ENCODE peak calls at places on chromosomes 12 and 14, in four cellular contexts. One of them, this sample, is unnamed. For H3K9me3, the result is how much of the 10 kb centered on the place peaks cover.

GRCh38 chr14:70692210-70692609 is 50.5 kb downstream of the TTC9 start:
- DNase-seq in transverse colon: peak
- DNase-seq in SK-N-SH: no peak
- DNase-seq in K562: no peak
- DNase-seq in this sample: no peak

GRCh38 chr12:85823436-85824179 is 12.6 kb downstream of the RASSF9 start:
- DNase-seq in transverse colon: no peak
- DNase-seq in SK-N-SH: no peak
- DNase-seq in K562: no peak
- DNase-seq in this sample: no peak

GRCh38 chr12:78759387-78759786 is 105.2 kb upstream of the SYT1 start:
- DNase-seq in transverse colon: no peak
- DNase-seq in SK-N-SH: no peak
- DNase-seq in K562: no peak
- DNase-seq in this sample: no peak

GRCh38 chr12:93500667-93501066 is 33.4 kb downstream of the MRPL42 start:
- DNase-seq in transverse colon: no peak
- DNase-seq in SK-N-SH: no peak
- DNase-seq in K562: no peak
- DNase-seq in this sample: no peak

GRCh38 chr14:79483989-79484388 is 727.3 kb downstream of the DIO2 start:
- DNase-seq in transverse colon: no peak
- DNase-seq in SK-N-SH: no peak
- DNase-seq in K562: no peak
- DNase-seq in this sample: no peak

GRCh38 chr14:49893309-49894213 is 679 bp downstream of the ARF6 start:
- DNase-seq in transverse colon: peak
- DNase-seq in SK-N-SH: peak
- DNase-seq in K562: peak
- DNase-seq in this sample: peak

GRCh38 chr12:104360988-104361707 is 57.6 kb downstream of the EID3 start:
- DNase-seq in transverse colon: no peak
- DNase-seq in SK-N-SH: no peak
- DNase-seq in K562: peak
- DNase-seq in this sample: no peak

GRCh38 chr14:90398315-90398811 is 1.5 kb downstream of the CALM1 start:
- DNase-seq in transverse colon: peak
- DNase-seq in SK-N-SH: peak
- DNase-seq in K562: no peak
- DNase-seq in this sample: peak

GRCh38 chr12:56636118-56636674 is 6.1 kb upstream of the BAZ2A start:
- DNase-seq in transverse colon: peak
- DNase-seq in SK-N-SH: peak
- DNase-seq in K562: peak
- DNase-seq in this sample: peak

GRCh38 chr12:81229718-81230117 is 151.8 kb downstream of the ACSS3 start:
- DNase-seq in transverse colon: no peak
- DNase-seq in SK-N-SH: no peak
- DNase-seq in K562: no peak
- DNase-seq in this sample: no peak

DNA sequence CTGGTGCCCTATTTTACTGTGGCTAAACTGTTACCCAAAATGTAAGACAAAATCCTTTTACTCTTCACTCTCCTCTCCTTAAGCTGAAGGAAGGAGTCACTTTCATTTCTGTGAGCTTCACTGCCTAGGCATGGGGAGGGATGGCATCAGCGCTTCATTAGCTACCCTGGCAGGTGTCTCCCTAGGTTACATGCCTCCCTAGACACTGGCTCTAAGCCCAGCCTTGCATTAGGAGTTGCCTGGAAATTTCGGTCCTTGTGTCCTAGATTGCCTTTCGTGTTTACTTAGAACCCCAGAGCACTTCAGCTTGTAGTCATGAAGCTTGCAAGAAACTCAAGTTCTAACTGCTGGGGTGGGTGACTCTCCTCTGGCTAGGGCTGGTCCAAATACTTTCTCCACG is 520.5 kb upstream of the STXBP6 start:
- DNase-seq in transverse colon: no peak
- DNase-seq in SK-N-SH: no peak
- DNase-seq in K562: no peak
- DNase-seq in this sample: no peak
- H3K9me3 ChIP-seq in transverse colon: under half
- H3K9me3 ChIP-seq in SK-N-SH: under half
- H3K9me3 ChIP-seq in K562: under half
- H3K9me3 ChIP-seq in this sample: under half

DNA sequence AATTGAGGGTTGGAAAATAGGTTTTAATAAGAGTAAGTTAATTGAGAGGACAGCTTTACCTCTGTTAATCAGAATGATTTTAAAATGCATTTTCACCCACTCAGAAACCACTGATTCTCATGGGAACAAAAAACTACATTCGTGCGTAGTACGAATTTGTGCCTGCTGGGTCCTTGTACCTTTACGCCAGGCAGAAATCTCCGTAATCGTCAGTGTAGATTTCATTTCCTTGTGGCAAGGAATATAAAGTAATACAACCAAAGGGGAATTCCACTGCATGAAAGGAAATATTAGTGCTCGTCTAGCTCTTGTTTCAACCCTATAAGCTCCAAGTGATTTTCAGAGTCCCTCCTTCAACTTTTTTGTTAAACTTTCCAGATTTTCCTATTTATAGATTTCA is 90.5 kb downstream of the ETV6 start:
- DNase-seq in transverse colon: no peak
- DNase-seq in SK-N-SH: no peak
- DNase-seq in K562: no peak
- DNase-seq in this sample: no peak
- TF ChIP-seq POLR2AphosphoS5 in transverse colon: no peak
- TF ChIP-seq POLR2AphosphoS5 in SK-N-SH: no peak
- TF ChIP-seq POLR2AphosphoS5 in K562: no peak
- TF ChIP-seq POLR2AphosphoS5 in this sample: no peak

DNA sequence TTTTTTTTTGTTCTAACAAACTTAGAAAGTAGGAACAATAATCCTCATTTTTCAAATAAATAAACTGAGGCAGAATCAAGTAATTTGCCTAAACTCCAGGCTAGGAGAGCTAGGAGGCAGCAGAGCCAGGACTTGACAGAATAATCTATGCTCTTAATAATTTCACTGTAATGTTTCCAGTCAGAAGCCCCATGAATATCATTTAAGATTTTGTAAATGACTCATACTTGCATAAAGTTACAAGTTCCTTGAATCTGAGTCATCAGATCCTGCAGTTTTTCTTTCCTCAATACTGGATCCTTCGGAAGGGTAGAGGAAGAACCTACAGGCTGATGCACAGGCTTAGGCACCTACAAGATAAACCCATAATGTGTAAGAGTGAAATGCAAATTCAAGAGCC is 29.0 kb downstream of the CAPRIN2 start:
- DNase-seq in transverse colon: no peak
- DNase-seq in SK-N-SH: no peak
- DNase-seq in K562: no peak
- DNase-seq in this sample: no peak
- TF ChIP-seq CTCF in transverse colon: no peak
- TF ChIP-seq CTCF in SK-N-SH: no peak
- TF ChIP-seq CTCF in K562: no peak
- TF ChIP-seq CTCF in this sample: no peak

DNA sequence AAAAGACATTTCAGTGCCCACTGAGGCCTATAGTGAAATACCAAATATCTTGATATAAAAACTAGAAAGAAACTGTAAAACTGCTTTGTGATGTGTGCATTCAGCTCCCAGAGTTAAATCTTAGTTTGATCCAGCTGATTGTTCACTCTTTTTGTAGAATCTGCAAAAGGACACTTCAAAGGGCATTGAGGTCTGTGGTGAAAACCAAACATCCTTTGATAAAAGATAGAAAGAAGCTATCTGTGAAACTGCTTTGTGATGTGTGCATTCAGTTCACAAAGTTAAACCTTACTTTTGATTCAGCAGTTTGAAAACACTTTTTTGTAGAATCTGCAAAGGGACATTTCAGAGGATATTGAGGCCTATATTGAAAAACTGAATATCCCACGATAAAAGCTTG is 290.7 kb upstream of the ALG10B start:
- DNase-seq in transverse colon: no peak
- DNase-seq in SK-N-SH: no peak
- DNase-seq in K562: no peak
- DNase-seq in this sample: no peak
- H3K9me3 ChIP-seq in transverse colon: under half
- H3K9me3 ChIP-seq in SK-N-SH: under half
- H3K9me3 ChIP-seq in K562: under half
- H3K9me3 ChIP-seq in this sample: half or more

DNA sequence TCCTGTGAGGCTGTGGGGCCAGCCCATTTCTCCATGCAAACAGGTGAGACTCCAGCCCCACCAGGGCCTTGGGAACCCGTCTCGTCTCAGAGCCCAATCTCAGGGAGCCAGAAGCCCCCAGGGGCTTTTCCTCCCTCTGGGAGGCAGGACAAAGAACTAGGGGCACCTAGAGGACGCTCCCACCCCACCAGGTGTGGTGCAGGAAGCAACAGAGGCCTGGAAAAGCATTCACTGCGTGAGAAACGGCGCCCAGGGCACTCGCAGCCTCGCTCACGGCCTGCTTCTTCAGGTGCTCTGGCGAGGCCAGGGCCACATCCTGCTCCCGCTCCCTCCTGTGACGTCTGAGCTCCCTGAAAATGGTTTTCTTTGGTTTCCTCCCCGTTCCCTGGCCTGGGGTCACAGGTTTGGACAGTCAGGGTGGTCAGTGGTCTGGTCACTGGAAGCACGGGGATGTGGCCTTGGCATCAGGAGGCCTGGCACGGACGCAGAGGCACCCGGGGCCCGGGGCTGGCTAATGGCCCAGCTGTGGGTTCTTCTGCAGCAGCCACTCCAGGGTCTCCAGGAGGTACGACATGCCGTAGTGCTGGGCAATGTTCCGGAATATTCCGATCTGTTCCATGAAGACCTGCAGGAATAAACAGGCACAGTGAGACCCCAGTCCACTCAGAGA is 5.7 kb downstream of the P2RX2 start:
- DNase-seq in transverse colon: no peak
- DNase-seq in SK-N-SH: no peak
- DNase-seq in K562: no peak
- DNase-seq in this sample: no peak
- TF ChIP-seq POLR2AphosphoS5 in transverse colon: no peak
- TF ChIP-seq POLR2AphosphoS5 in SK-N-SH: no peak
- TF ChIP-seq POLR2AphosphoS5 in K562: no peak
- TF ChIP-seq POLR2AphosphoS5 in this sample: no peak

DNA sequence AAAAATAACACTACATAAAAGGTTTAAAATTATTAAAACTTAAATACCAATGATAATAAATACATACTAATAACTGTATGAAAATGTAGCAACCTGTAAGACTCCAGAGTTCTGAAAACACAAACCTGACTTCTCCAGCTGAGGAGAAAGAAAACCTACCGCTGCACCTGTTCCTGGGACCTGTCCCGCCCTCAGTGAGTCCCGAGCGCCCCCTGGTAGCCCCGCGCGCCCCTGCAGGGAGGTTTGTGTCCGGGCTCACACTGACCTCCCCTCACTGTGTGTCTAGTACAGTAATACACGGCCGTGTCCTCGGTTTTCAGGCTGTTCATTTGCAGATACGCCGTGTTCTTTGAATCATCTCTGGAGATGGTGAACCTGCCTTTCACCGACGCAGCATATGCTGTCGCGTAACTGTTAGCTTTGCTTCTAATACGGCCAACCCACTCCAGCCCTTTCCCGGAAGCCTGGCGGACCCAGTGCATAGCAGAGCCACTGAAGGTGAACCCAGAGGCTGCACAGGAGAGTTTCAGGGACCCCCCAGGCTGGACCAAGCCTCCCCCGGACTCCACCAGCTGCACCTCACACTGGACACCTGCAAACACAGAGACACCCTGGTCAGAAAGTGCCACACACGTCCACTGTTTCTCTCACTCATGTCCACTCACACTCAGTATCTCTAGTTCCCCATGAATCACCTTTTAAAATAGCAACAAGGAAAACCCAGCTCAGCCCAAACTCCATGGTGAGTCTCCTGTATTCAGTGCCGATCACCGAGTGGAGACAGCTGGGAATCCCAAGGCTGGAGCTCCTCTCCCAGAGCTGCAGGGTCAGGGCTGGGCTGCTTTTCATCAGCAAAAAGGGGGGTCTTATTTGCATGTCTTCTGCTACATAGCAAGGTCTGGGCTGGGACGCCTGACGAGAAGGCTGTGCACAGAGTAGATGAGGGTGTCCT is 1276.3 kb downstream of the TMEM121 start:
- DNase-seq in transverse colon: peak
- DNase-seq in SK-N-SH: peak
- DNase-seq in K562: no peak
- DNase-seq in this sample: no peak
- TF ChIP-seq CTCF in transverse colon: peak
- TF ChIP-seq CTCF in SK-N-SH: peak
- TF ChIP-seq CTCF in K562: no peak
- TF ChIP-seq CTCF in this sample: peak